ENCODE peak calls at places on chromosomes 5 and 9, in five cellular contexts. One of them, this sample, is unnamed.

GRCh38 chr5:172436078-172436873 is 18.0 kb downstream of the SH3PXD2B start:
- DNase-seq in GM12878: no peak
- DNase-seq in A549: no peak
- DNase-seq in HepG2: no peak
- DNase-seq in K562: no peak
- DNase-seq in this sample: no peak

GRCh38 chr9:22173959-22174358 is 164.9 kb upstream of the CDKN2B start:
- DNase-seq in GM12878: no peak
- DNase-seq in A549: no peak
- DNase-seq in HepG2: no peak
- DNase-seq in K562: no peak
- DNase-seq in this sample: no peak

GRCh38 chr5:122874179-122874875 is 28.9 kb downstream of the SNX24 start:
- DNase-seq in GM12878: no peak
- DNase-seq in A549: no peak
- DNase-seq in HepG2: no peak
- DNase-seq in K562: no peak
- DNase-seq in this sample: no peak

GRCh38 chr5:112576298-112576925 is 157.3 kb upstream of the EPB41L4A start:
- DNase-seq in GM12878: no peak
- DNase-seq in A549: no peak
- DNase-seq in HepG2: no peak
- DNase-seq in K562: no peak
- DNase-seq in this sample: no peak

GRCh38 chr9:129885018-129885669 is 49.9 kb downstream of the USP20 start:
- DNase-seq in GM12878: peak
- DNase-seq in A549: no peak
- DNase-seq in HepG2: peak
- DNase-seq in K562: peak
- DNase-seq in this sample: no peak

GRCh38 chr5:118687671-118688621 is 300.4 kb downstream of the DTWD2 start:
- DNase-seq in GM12878: no peak
- DNase-seq in A549: no peak
- DNase-seq in HepG2: no peak
- DNase-seq in K562: no peak
- DNase-seq in this sample: no peak

GRCh38 chr9:88818495-88819201 is 172.6 kb upstream of the S1PR3 start:
- DNase-seq in GM12878: no peak
- DNase-seq in A549: no peak
- DNase-seq in HepG2: no peak
- DNase-seq in K562: no peak
- DNase-seq in this sample: peak

GRCh38 chr5:171633776-171634470 is 151.7 kb upstream of the SMIM23 start:
- DNase-seq in GM12878: peak
- DNase-seq in A549: no peak
- DNase-seq in HepG2: no peak
- DNase-seq in K562: no peak
- DNase-seq in this sample: no peak

GRCh38 chr5:55896663-55897062 is 45.5 kb downstream of the IL31RA start:
- DNase-seq in GM12878: no peak
- DNase-seq in A549: no peak
- DNase-seq in HepG2: no peak
- DNase-seq in K562: no peak
- DNase-seq in this sample: no peak

GRCh38 chr9:130137870-130138653 is 34.1 kb upstream of the NCS1 start:
- DNase-seq in GM12878: no peak
- DNase-seq in A549: peak
- DNase-seq in HepG2: no peak
- DNase-seq in K562: peak
- DNase-seq in this sample: peak

GRCh38 chr5:64767959-64768357 is 533 bp downstream of the SREK1IP1 start:
- DNase-seq in GM12878: no peak
- DNase-seq in A549: peak
- DNase-seq in HepG2: peak
- DNase-seq in K562: peak
- DNase-seq in this sample: no peak

GRCh38 chr5:154092356-154092755 is 53.6 kb downstream of the MFAP3 start:
- DNase-seq in GM12878: no peak
- DNase-seq in A549: peak
- DNase-seq in HepG2: no peak
- DNase-seq in K562: no peak
- DNase-seq in this sample: no peak

GRCh38 chr9:3825724-3826123 is 299.9 kb upstream of the RFX3 start:
- DNase-seq in GM12878: no peak
- DNase-seq in A549: no peak
- DNase-seq in HepG2: no peak
- DNase-seq in K562: no peak
- DNase-seq in this sample: no peak

GRCh38 chr9:87469833-87470465 is 27.7 kb upstream of the DAPK1 start:
- DNase-seq in GM12878: no peak
- DNase-seq in A549: no peak
- DNase-seq in HepG2: no peak
- DNase-seq in K562: no peak
- DNase-seq in this sample: no peak

GRCh38 chr9:133572821-133573361 is 36.3 kb downstream of the FAM163B start:
- DNase-seq in GM12878: no peak
- DNase-seq in A549: no peak
- DNase-seq in HepG2: no peak
- DNase-seq in K562: no peak
- DNase-seq in this sample: no peak

GRCh38 chr9:136760424-136760823 is 2.4 kb upstream of the LCN8 start:
- DNase-seq in GM12878: no peak
- DNase-seq in A549: no peak
- DNase-seq in HepG2: no peak
- DNase-seq in K562: no peak
- DNase-seq in this sample: no peak

GRCh38 chr9:88801214-88801796 is 190.0 kb upstream of the S1PR3 start:
- DNase-seq in GM12878: no peak
- DNase-seq in A549: no peak
- DNase-seq in HepG2: no peak
- DNase-seq in K562: no peak
- DNase-seq in this sample: no peak

GRCh38 chr5:173327948-173328895 is at the start of gene STC2:
- DNase-seq in GM12878: peak
- DNase-seq in A549: peak
- DNase-seq in HepG2: peak
- DNase-seq in K562: peak
- DNase-seq in this sample: peak

GRCh38 chr5:126016256-126016655 is 407.0 kb upstream of the GRAMD2B start:
- DNase-seq in GM12878: no peak
- DNase-seq in A549: no peak
- DNase-seq in HepG2: no peak
- DNase-seq in K562: no peak
- DNase-seq in this sample: no peak

GRCh38 chr9:136044971-136045594 is 50.0 kb downstream of the NACC2 start:
- DNase-seq in GM12878: no peak
- DNase-seq in A549: no peak
- DNase-seq in HepG2: no peak
- DNase-seq in K562: no peak
- DNase-seq in this sample: no peak

GRCh38 chr5:65459995-65460394 is 21.7 kb downstream of the ADAMTS6 start:
- DNase-seq in GM12878: no peak
- DNase-seq in A549: no peak
- DNase-seq in HepG2: no peak
- DNase-seq in K562: no peak
- DNase-seq in this sample: no peak

GRCh38 chr9:99038396-99038795 is 66.5 kb upstream of the TGFBR1 start:
- DNase-seq in GM12878: no peak
- DNase-seq in A549: no peak
- DNase-seq in HepG2: no peak
- DNase-seq in K562: no peak
- DNase-seq in this sample: no peak

GRCh38 chr5:107893642-107894041 is 222.9 kb upstream of the EFNA5 start:
- DNase-seq in GM12878: no peak
- DNase-seq in A549: no peak
- DNase-seq in HepG2: no peak
- DNase-seq in K562: no peak
- DNase-seq in this sample: no peak
- TF ChIP-seq HDAC2 in GM12878: no peak
- TF ChIP-seq HDAC2 in A549: no peak
- TF ChIP-seq HDAC2 in HepG2: no peak
- TF ChIP-seq HDAC2 in K562: no peak
- TF ChIP-seq HDAC2 in this sample: no peak

GRCh38 chr5:17184596-17184995 is 32.8 kb upstream of the BASP1 start:
- DNase-seq in GM12878: no peak
- DNase-seq in A549: no peak
- DNase-seq in HepG2: no peak
- DNase-seq in K562: no peak
- DNase-seq in this sample: no peak

GRCh38 chr5:17185349-17185748 is 32.1 kb upstream of the BASP1 start:
- DNase-seq in GM12878: no peak
- DNase-seq in A549: no peak
- DNase-seq in HepG2: no peak
- DNase-seq in K562: no peak
- DNase-seq in this sample: no peak

GRCh38 chr5:17187401-17187800 is 30.0 kb upstream of the BASP1 start:
- DNase-seq in GM12878: no peak
- DNase-seq in A549: no peak
- DNase-seq in HepG2: no peak
- DNase-seq in K562: no peak
- DNase-seq in this sample: no peak

GRCh38 chr5:17185776-17186175 is 31.7 kb upstream of the BASP1 start:
- DNase-seq in GM12878: no peak
- DNase-seq in A549: no peak
- DNase-seq in HepG2: no peak
- DNase-seq in K562: no peak
- DNase-seq in this sample: no peak

DNA sequence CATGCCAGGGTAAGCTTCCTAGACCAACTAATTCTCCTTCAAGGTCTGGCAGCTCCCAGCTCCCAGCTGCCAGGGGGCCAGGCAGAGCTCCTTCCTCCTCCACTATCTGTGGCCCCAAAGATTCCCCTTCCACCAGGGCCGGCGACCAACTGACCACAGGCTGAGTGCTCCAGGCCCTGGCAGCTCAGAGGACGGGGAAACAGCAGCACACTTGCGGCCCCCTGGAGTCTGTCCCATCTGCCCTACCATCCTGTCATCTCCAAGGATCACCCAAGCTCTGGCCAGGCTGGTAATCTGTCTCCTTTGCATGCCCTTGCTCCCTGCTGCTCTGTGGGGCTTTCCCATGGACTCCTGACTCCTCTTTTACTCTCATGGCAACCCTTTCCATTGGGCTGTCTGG is 31.2 kb upstream of the BASP1 start:
- DNase-seq in GM12878: no peak
- DNase-seq in A549: no peak
- DNase-seq in HepG2: no peak
- DNase-seq in K562: no peak
- DNase-seq in this sample: no peak
- TF ChIP-seq HDAC2 in GM12878: no peak
- TF ChIP-seq HDAC2 in A549: no peak
- TF ChIP-seq HDAC2 in HepG2: no peak
- TF ChIP-seq HDAC2 in K562: no peak
- TF ChIP-seq HDAC2 in this sample: no peak

DNA sequence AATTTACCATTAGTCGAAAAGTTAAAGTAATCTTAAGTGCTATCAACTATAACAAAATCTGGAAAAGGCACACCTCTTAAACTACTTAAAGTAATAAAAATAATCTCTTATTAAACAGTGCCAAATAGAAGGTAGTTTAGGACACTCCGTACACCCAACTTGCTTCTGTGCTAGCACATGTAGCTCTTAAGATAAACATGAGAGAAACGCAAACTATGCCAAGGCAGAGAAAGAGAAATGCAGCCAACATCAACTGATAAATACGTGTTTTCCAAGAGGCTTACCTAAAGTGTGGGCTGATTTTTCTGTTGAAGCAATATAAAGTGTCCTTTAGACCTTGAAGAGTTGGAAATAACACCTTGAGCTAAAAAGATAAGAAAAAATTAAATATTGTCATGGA is 480.6 kb upstream of the DAB2 start:
- DNase-seq in GM12878: no peak
- DNase-seq in A549: no peak
- DNase-seq in HepG2: no peak
- DNase-seq in K562: no peak
- DNase-seq in this sample: no peak
- TF ChIP-seq HDAC2 in GM12878: no peak
- TF ChIP-seq HDAC2 in A549: no peak
- TF ChIP-seq HDAC2 in HepG2: no peak
- TF ChIP-seq HDAC2 in K562: no peak
- TF ChIP-seq HDAC2 in this sample: no peak

DNA sequence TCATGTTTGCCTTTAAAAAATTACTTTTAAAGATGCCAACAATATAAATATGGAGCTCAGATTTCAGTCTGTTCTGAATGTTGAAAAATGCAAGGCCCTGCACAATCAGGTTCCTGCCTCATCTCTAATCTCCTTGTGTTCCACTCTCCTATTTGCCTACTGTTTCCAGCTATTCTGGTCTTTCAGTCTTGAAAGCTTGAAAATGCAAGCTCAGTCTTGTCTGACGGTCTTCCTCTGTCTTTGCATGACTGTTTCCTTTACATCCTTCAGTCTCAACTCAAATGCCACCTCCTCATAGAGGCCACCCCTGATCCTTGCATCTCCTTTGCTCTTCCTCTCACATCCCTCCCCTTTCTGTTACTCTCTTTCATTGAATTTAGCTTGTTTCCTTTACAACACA is 354.9 kb downstream of the KIF4B start:
- DNase-seq in GM12878: no peak
- DNase-seq in A549: no peak
- DNase-seq in HepG2: no peak
- DNase-seq in K562: no peak
- DNase-seq in this sample: no peak
- TF ChIP-seq HDAC2 in GM12878: no peak
- TF ChIP-seq HDAC2 in A549: no peak
- TF ChIP-seq HDAC2 in HepG2: no peak
- TF ChIP-seq HDAC2 in K562: no peak
- TF ChIP-seq HDAC2 in this sample: no peak